ENCODE peak calls at places on chromosomes 7 and 10, in four cellular contexts. A is H1, M is HepG2, Y is K562. Z is an unnamed sample.

GRCh38 chr7:143882020-143882610 is 19.9 kb downstream of the TCAF1 start:
- DNase-seq in M (peak), A (no peak), Y (no peak), Z (no peak)

GRCh38 chr7:37853468-37853867 is 5.1 kb downstream of the NME8 start:
- DNase-seq in Y (peak), A (no peak), M (peak), Z (peak)

GRCh38 chr10:16521311-16522016 is at the start of gene C1QL3:
- DNase-seq in Y (no peak), A (no peak), M (no peak), Z (no peak)

GRCh38 chr10:88120075-88120474 is 256.6 kb downstream of the PTEN start:
- DNase-seq in M (no peak), Y (peak), A (no peak), Z (no peak)

GRCh38 chr10:93006435-93007039 is 54.1 kb upstream of the CYP26C1 start:
- DNase-seq in M (peak), Y (peak), A (no peak), Z (no peak)

GRCh38 chr10:2772791-2773644 is 294.3 kb upstream of the PFKP start:
- DNase-seq in Y (no peak), M (no peak), A (no peak), Z (no peak)

GRCh38 chr10:132941640-132942051 is 724 bp downstream of the CFAP46 start:
- DNase-seq in M (no peak), Y (no peak), A (no peak), Z (no peak)

GRCh38 chr7:84200859-84201258 is 6.3 kb upstream of the SEMA3A start:
- DNase-seq in Y (no peak), M (no peak), A (no peak), Z (no peak)

GRCh38 chr10:3975016-3975415 is 190.0 kb upstream of the KLF6 start:
- DNase-seq in Y (no peak), A (no peak), M (no peak), Z (no peak)

GRCh38 chr7:18900236-18900635 is 217.2 kb downstream of the TWIST1 start:
- DNase-seq in Y (no peak), A (no peak), M (no peak), Z (no peak)

GRCh38 chr7:107179326-107180163 is 10.7 kb downstream of the HBP1 start:
- DNase-seq in M (no peak), Y (peak), A (no peak), Z (peak)

DNA sequence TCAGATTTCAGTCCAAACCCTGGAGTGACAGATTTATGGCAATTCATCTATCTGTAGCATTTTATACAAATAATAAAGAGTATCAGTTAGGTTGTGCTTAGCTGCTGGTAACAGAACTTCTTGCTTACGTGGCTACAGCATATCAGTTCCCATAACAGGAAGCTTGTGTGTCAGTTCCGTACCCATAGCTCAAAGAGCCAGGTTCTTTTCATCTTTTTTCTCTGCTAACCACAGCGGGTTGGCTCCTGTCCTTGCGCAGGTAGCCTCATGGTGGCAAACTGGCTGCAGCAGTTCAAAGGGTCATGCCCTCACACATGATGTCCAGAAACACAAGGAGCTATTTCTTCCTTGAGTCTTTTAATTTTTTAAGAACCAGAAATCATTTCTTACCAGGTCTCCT is 1041.8 kb downstream of the GATA3 start:
- DNase-seq in A (no peak), M (no peak), Y (no peak), Z (no peak)
- TF ChIP-seq FOSL1 in A (no peak), M (no peak), Y (no peak), Z (no peak)

GRCh38 chr10:77311186-77311585 is 326.4 kb downstream of the KCNMA1 start:
- DNase-seq in M (no peak), A (no peak), Y (no peak), Z (no peak)
- TF ChIP-seq FOSL1 in M (no peak), A (no peak), Y (no peak), Z (no peak)

DNA sequence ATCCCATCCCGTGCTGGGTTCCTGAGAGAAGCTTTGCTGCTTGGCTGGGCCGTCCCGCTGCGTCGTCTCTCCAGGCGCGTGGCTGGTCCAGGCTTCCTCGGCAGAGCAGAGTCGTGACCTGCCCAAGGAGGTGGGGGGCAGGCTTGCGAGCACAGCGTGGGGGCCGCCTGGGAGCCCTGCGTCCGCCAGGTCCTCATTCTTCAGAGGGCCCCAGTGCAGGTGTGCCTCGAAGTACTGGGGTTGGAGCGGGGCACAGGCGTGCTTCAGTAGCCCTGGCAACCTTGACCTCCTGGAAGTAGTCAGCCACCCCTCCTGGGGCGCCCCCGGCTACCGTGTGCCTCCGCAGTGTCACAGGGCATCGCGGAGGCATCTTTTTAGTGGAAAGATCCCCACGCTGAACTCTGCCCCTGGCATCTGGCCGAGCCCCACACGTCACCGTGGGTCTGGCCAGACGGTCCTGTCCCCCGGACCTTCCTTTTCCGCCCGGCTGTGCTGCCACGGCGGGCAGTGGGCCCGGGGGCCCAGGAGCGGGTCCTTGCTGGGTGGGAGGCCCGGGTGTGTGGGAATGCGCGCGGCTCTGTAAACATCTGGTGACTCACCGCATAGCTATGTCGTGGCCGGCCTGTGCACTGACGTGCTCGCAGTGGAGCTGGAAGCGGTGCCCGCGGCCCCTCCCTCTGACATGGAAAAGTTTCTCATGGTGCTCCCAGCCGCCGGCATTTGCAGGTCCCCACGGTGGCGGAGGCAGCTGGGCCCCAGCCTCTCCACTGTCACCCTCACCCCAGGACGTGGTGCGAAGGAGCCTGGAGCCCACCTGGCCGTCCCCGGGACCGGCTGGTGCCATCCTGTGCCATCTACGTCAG is 6.5 kb downstream of the MAFK start:
- DNase-seq in A (no peak), M (peak), Y (peak), Z (peak)
- TF ChIP-seq FOSL1 in A (peak), M (peak), Y (peak), Z (no peak)

GRCh38 chr10:51881213-51881612 is 181.8 kb upstream of the CSTF2T start:
- DNase-seq in A (no peak), M (no peak), Y (no peak), Z (no peak)

GRCh38 chr10:51876979-51877378 is 177.6 kb upstream of the CSTF2T start:
- DNase-seq in A (no peak), Y (no peak), M (no peak), Z (no peak)

GRCh38 chr10:51877636-51878035 is 178.2 kb upstream of the CSTF2T start:
- DNase-seq in M (no peak), A (no peak), Y (no peak), Z (no peak)

GRCh38 chr10:51878695-51879094 is 179.3 kb upstream of the CSTF2T start:
- DNase-seq in A (no peak), Y (no peak), M (no peak), Z (no peak)

DNA sequence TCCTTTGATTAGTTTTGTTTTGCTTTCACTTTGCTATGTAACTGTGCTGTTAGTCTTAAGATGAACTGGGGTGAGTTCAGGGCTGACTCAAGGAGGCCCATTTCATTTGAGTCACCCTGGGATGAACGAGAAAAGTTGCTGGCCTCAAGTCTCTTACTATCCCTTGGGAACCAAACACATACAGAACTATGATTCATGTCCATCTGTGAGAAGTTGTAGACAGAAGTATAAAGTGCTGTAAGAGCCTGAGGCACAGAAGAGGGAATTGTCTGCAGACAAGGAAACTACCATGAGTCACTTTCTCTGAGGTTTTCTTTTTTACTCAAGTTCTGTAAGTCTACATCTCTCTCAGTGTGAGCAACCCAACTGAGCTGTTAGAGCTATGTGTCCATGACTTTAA is 179.8 kb upstream of the CSTF2T start:
- DNase-seq in A (no peak), M (no peak), Y (no peak), Z (no peak)
- TF ChIP-seq FOSL1 in A (no peak), M (no peak), Y (no peak), Z (no peak)

GRCh38 chr7:138785587-138786437 is 12.0 kb upstream of the TMEM213 start:
- DNase-seq in M (peak), Y (no peak), A (no peak), Z (peak)
- TF ChIP-seq FOSL1 in M (no peak), Y (no peak), A (no peak), Z (no peak)

GRCh38 chr10:100223879-100224278 is 5.5 kb downstream of the CHUK start:
- DNase-seq in Y (no peak), A (no peak), M (no peak), Z (no peak)

GRCh38 chr10:100222529-100222928 is 6.9 kb downstream of the CHUK start:
- DNase-seq in Y (no peak), M (no peak), A (no peak), Z (no peak)
- TF ChIP-seq FOSL1 in Y (no peak), M (no peak), A (no peak), Z (no peak)

GRCh38 chr10:17585001-17585400 is 32.2 kb downstream of the HACD1 start:
- DNase-seq in M (no peak), A (no peak), Y (no peak), Z (no peak)

GRCh38 chr10:17588420-17588819 is 28.8 kb downstream of the HACD1 start:
- DNase-seq in Y (no peak), M (no peak), A (no peak), Z (no peak)

GRCh38 chr10:17590969-17591645 is 26.1 kb downstream of the HACD1 start:
- DNase-seq in Y (no peak), A (no peak), M (no peak), Z (no peak)

GRCh38 chr10:17582015-17582414 is 35.2 kb downstream of the HACD1 start:
- DNase-seq in A (no peak), Y (no peak), M (no peak), Z (no peak)

DNA sequence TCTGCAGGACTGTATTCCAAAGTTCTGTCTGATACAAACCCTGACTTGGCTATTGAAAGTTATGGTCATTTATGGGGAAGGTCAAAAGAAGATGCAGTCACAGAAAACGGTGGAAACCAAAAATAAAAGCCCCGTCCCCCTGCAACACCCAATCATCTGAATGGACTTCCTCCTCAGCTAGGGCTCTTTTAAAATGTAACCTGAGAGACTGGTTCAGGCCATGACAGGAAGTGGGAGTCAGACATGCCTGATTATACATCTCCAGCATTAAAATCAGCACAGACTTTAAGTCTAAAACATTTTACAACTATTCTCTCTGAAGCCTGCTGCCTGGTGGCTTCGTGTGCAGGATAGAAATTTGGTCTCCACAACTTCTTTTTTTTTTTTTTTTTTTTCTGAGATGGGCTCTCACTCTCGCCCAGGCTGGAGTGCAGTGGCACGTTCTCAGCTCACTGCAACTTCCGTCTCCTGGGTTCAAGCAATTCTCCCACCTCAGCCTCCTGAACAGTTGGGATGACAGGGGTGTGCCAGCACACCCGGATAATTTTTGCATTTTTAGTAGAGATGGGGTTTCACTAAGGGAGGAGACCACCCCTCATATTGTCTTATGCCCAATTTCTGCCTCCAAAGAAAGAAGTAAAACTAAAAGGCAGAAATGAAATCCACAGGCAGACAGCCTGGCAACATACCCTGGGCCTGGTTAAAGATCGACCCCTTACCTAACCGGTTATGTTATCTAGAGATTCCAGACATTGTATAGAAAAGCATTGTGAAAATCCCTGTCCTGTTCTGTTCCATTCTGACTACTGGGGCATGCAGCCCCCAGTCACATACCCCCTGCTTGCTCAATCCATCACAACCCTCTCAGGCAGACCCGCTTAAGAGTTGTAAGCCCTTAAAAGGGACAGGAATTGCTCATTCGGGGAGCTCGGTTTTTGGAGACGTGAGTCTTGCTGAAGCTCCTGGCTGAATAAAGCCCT is 30.1 kb downstream of the HACD1 start:
- DNase-seq in M (no peak), A (no peak), Y (peak), Z (no peak)
- TF ChIP-seq FOSL1 in M (no peak), A (no peak), Y (no peak), Z (no peak)

GRCh38 chr10:78049861-78050260 is 16.2 kb downstream of the RPS24 start:
- DNase-seq in Y (no peak), A (no peak), M (no peak), Z (no peak)
- TF ChIP-seq FOSL1 in Y (no peak), A (no peak), M (no peak), Z (no peak)

GRCh38 chr10:23013581-23014335 is 81.6 kb upstream of the MSRB2 start:
- DNase-seq in A (no peak), Y (no peak), M (no peak), Z (no peak)

GRCh38 chr10:23016636-23017035 is 78.7 kb upstream of the MSRB2 start:
- DNase-seq in M (no peak), A (no peak), Y (peak), Z (no peak)

GRCh38 chr10:23015021-23015707 is 80.2 kb upstream of the MSRB2 start:
- DNase-seq in A (no peak), M (no peak), Y (no peak), Z (no peak)
- TF ChIP-seq FOSL1 in A (no peak), M (no peak), Y (no peak), Z (no peak)

Z was measured in HCT116.